ENCODE peak calls at places on chromosome 1, in ten cellular contexts. G is ovary; O is psoas muscle; A is H9; Y is CD4-positive, alpha-beta T cell; H is transverse colon; E is HCT116; K is mammary epithelial cell; X is GM23248; N is HL-60. Q is an unnamed sample.

GRCh38 chr1:236394905-236395779 is 1.1 kb downstream of the EDARADD start:
- DNase-seq in E (no peak), G (peak; percentile 30), X (peak; percentile 45), A (peak; percentile 73), K (peak; percentile 72), H (peak; percentile 8), Y (peak; percentile 29), O (no peak), N (peak; percentile 37), Q (no peak)

GRCh38 chr1:7262611-7263010 is 477.4 kb downstream of the CAMTA1 start:
- DNase-seq in K (peak; percentile 32), N (no peak), X (no peak), O (no peak), H (peak; percentile 60), Y (no peak), A (no peak), E (no peak), G (no peak), Q (no peak)

GRCh38 chr1:8142955-8143629 is 117.0 kb upstream of the ERRFI1 start:
- DNase-seq in X (no peak), A (no peak), O (no peak), H (no peak), K (peak; percentile 65), N (no peak), Y (no peak), G (no peak), E (no peak), Q (no peak)

GRCh38 chr1:13700521-13701273 is 709 bp downstream of the PRDM2 start:
- DNase-seq in Y (peak; percentile 29), A (peak; percentile 35), E (no peak), O (peak; percentile 67), X (peak; percentile 63), H (peak; percentile 47), G (peak; percentile 74), N (peak; percentile 39), K (peak; percentile 12), Q (peak; percentile 69)

GRCh38 chr1:117150316-117150715 is 28.8 kb upstream of the TRIM45 start:
- DNase-seq in K (no peak), H (no peak), O (no peak), N (no peak), G (no peak), X (peak; percentile 30), A (no peak), E (no peak), Y (no peak), Q (no peak)

GRCh38 chr1:151060241-151061011 is at the start of gene MLLT11:
- DNase-seq in O (no peak), N (no peak), G (peak; percentile 73), X (peak; percentile 72), E (no peak), Y (no peak), A (peak; percentile 89), K (peak; percentile 57), H (peak; percentile 35), Q (peak; percentile 45)

GRCh38 chr1:218705911-218706893 is 361.1 kb downstream of the TGFB2 start:
- DNase-seq in K (peak; percentile 99), Y (no peak), O (no peak), A (no peak), G (no peak), N (no peak), E (peak; percentile 93), H (no peak), X (peak; percentile 92), Q (no peak)

GRCh38 chr1:172727956-172728603 is 69.2 kb downstream of the FASLG start:
- DNase-seq in X (peak; percentile 51), O (no peak), A (peak; percentile 76), Y (no peak), H (no peak), E (peak; percentile 63), N (peak; percentile 68), G (no peak), K (peak; percentile 39), Q (no peak)

GRCh38 chr1:113479713-113480676 is 89.7 kb downstream of the MAGI3 start:
- DNase-seq in E (no peak), A (no peak), Y (no peak), G (no peak), X (peak; percentile 1), H (no peak), N (no peak), K (peak; percentile 42), O (no peak), Q (no peak)

GRCh38 chr1:156848461-156849150 is 10.3 kb downstream of the INSRR start:
- DNase-seq in A (peak; percentile 87), K (peak; percentile 31), O (peak; percentile 60), N (no peak), E (no peak), X (peak; percentile 45), H (peak; percentile 65), Y (peak; percentile 77), G (no peak), Q (no peak)

GRCh38 chr1:162889989-162890388 is 29.0 kb upstream of the CCDC190 start:
- DNase-seq in Y (no peak), O (no peak), K (no peak), A (no peak), X (no peak), H (no peak), G (no peak), E (no peak), N (no peak), Q (no peak)

GRCh38 chr1:36253463-36253862 is 29.2 kb downstream of the THRAP3 start:
- DNase-seq in A (no peak), K (no peak), E (no peak), Y (no peak), X (peak; percentile 81), H (no peak), G (no peak), N (no peak), O (no peak), Q (no peak)

GRCh38 chr1:223727541-223727940 is 15.2 kb downstream of the CAPN2 start:
- DNase-seq in N (no peak), X (no peak), E (no peak), O (no peak), K (no peak), Y (no peak), A (no peak), H (no peak), G (no peak), Q (no peak)
- H3K27ac ChIP-seq in N (no peak overlapping the region), X (peak overlapping the region; percentile 79), E (peak overlapping the region; percentile 90), O (peak overlapping the region; percentile 54), K (peak overlapping the region; percentile 43), Y (no peak overlapping the region), A (no peak overlapping the region), H (peak overlapping the region; percentile 72), G (peak overlapping the region; percentile 71), Q (peak overlapping the region; percentile 30)

GRCh38 chr1:203288351-203288894 is 16.9 kb upstream of the BTG2 start:
- DNase-seq in K (no peak), Y (no peak), O (no peak), N (no peak), H (no peak), X (no peak), A (no peak), E (no peak), G (no peak), Q (no peak)

GRCh38 chr1:203287896-203288295 is 17.4 kb upstream of the BTG2 start:
- DNase-seq in H (no peak), O (no peak), Y (no peak), K (no peak), N (no peak), E (no peak), X (no peak), G (no peak), A (no peak), Q (no peak)

GRCh38 chr1:203286161-203286984 is 18.9 kb upstream of the BTG2 start:
- DNase-seq in Y (no peak), X (no peak), N (peak; percentile 54), G (peak; percentile 64), E (no peak), K (peak; percentile 71), A (no peak), O (no peak), H (peak; percentile 69), Q (no peak)

GRCh38 chr1:203289281-203289981 is 15.9 kb upstream of the BTG2 start:
- DNase-seq in Y (peak; percentile 74), A (no peak), N (peak; percentile 91), K (no peak), G (peak; percentile 64), H (peak; percentile 77), O (no peak), X (no peak), E (no peak), Q (no peak)

GRCh38 chr1:203287109-203287893 is 18.0 kb upstream of the BTG2 start:
- DNase-seq in O (peak; percentile 78), K (no peak), E (no peak), Y (peak; percentile 60), A (no peak), G (peak; percentile 54), N (peak; percentile 97), X (no peak), H (peak; percentile 82), Q (no peak)
- H3K27ac ChIP-seq in O (peak overlapping the region; percentile 91), K (no peak overlapping the region), E (no peak overlapping the region), Y (peak overlapping the region; percentile 99), A (no peak overlapping the region), G (peak overlapping the region; percentile 62), N (peak overlapping the region; percentile 92), X (no peak overlapping the region), H (peak overlapping the region; percentile 91), Q (peak overlapping the region; percentile 97)

DNA sequence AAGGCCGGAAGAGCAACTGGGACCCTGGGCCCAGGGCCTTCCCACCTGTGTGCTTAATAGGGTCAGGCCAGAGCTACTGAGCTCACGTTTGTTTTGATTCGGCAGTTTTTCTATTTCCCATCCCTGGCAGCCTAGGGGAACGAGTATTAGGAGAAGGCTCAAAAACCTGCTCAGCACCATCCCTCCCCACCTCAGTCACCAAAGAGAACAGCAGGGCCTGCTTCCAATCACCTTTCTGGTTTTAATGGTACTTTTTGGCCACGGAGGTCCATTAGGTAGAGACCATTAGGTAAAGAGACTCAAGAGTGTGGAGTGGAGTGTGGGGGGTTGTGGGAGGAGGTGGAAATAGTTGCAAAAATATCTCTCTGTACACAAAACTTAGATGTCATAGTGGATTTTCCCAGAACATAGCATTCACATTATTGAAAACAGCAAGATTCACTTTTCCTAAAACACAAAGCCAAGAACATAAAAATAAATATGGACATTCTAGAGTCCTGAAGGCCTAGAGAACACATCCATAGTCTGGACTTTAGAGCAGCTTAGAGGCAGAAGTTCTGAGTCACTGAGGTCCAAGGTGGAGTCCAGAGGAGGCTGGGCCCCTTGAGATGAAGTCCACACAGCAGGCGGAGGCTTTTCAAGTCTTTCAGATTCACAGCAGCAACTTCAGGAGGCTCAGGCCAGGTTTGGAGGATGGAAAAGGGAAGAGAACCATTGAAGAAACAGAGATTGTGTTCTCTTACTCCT is 19.5 kb downstream of the NUAK2 start:
- DNase-seq in A (no peak), X (peak; percentile 53), N (no peak), H (no peak), G (no peak), E (no peak), Y (no peak), O (no peak), K (no peak), Q (no peak)
- H3K27ac ChIP-seq in A (peak overlapping the region; percentile 99), X (peak overlapping the region; percentile 95), N (no peak overlapping the region), H (peak overlapping the region; percentile 1), G (no peak overlapping the region), E (peak overlapping the region; percentile 74), Y (no peak overlapping the region), O (no peak overlapping the region), K (no peak overlapping the region), Q (no peak overlapping the region)

DNA sequence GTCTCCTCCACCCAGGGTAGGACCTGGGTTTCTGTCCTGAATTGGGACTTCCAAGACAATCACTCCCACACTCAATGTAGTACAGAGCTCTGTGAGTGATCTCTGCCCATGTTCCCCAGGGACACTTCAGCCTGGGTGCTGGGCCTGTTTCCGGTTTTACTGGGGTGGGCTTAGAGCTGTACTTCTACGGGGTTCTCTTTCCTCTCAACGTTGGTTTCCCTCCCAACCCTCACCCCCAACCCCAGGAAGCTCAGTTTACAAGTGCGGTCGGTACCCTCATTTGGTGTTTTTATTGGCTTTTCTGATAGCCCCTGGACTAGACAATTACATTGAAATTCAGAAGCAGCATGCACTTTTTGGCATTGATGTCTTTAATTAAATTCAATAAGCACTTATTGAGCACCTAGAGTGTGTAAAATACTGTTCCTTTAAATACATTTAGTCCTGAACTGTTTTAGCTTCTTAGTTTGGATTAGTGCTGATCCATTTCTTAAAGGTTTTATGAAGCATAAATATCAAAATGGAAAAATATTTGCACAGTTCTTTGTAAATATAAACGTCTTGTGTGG is 541 bp upstream of the XPR1 start:
- DNase-seq in X (no peak), K (no peak), O (no peak), E (no peak), H (no peak), G (peak; percentile 26), Y (no peak), N (no peak), A (no peak), Q (no peak)
- H3K27ac ChIP-seq in X (peak overlapping the region; percentile 29), K (no peak overlapping the region), O (peak overlapping the region; percentile 51), E (no peak overlapping the region), H (peak overlapping the region; percentile 99), G (no peak overlapping the region), Y (no peak overlapping the region), N (peak overlapping the region; percentile 53), A (no peak overlapping the region), Q (peak overlapping the region; percentile 62)